ENCODE peak calls at places on chromosomes 1 and 21, in seven cellular contexts. R is tibial nerve, J is left ventricle myocardium inferior, Z is fibroblast of pulmonary artery, Q is uterus, N is brain microvascular endothelial cell, U is mammary epithelial cell. I is an unnamed sample.

GRCh38 chr1:228982637-228983036 is 247.4 kb downstream of the RHOU start:
- DNase-seq in R (no peak), J (no peak), Z (no peak), Q (no peak), N (no peak), U (no peak), I (no peak)

GRCh38 chr1:41416552-41417334 is 55.5 kb downstream of the FOXO6 start:
- DNase-seq in R (peak), J (peak), Z (peak), Q (peak), N (peak), U (peak), I (peak)

GRCh38 chr1:38088366-38088765 is 41.8 kb upstream of the POU3F1 start:
- DNase-seq in R (no peak), J (no peak), Z (no peak), Q (no peak), N (no peak), U (no peak), I (no peak)

GRCh38 chr1:64043328-64043727 is 160.1 kb upstream of the UBE2U start:
- DNase-seq in R (no peak), J (no peak), Z (peak), Q (no peak), N (peak), U (no peak), I (no peak)

GRCh38 chr1:244341455-244342450 is 110.0 kb downstream of the ADSS2 start:
- DNase-seq in R (no peak), J (no peak), Z (peak), Q (no peak), N (no peak), U (peak), I (no peak)

GRCh38 chr1:40477680-40478057 is 579 bp downstream of the ZFP69 start:
- DNase-seq in R (peak), J (no peak), Z (peak), Q (no peak), N (peak), U (peak), I (no peak)

GRCh38 chr1:244801246-244801645 is 34.2 kb upstream of the COX20 start:
- DNase-seq in R (no peak), J (no peak), Z (peak), Q (no peak), N (peak), U (peak), I (no peak)

GRCh38 chr1:7101187-7101586 is 315.9 kb downstream of the CAMTA1 start:
- DNase-seq in R (no peak), J (no peak), Z (no peak), Q (no peak), N (no peak), U (no peak), I (no peak)

GRCh38 chr1:76501576-76502219 is 365.6 kb upstream of the ST6GALNAC5 start:
- DNase-seq in R (no peak), J (no peak), Z (no peak), Q (no peak), N (no peak), U (no peak), I (no peak)

GRCh38 chr1:234429434-234429806 is 49.6 kb downstream of the TARBP1 start:
- DNase-seq in R (no peak), J (no peak), Z (no peak), Q (no peak), N (no peak), U (no peak), I (no peak)

GRCh38 chr1:10659646-10660540 is 136.6 kb downstream of the CASZ1 start:
- DNase-seq in R (no peak), J (no peak), Z (no peak), Q (no peak), N (no peak), U (no peak), I (no peak)

GRCh38 chr1:149995927-149996326 is 14.6 kb downstream of the OTUD7B start:
- DNase-seq in R (no peak), J (no peak), Z (peak), Q (no peak), N (peak), U (peak), I (no peak)

GRCh38 chr1:200279810-200280411 is 129.9 kb downstream of the ZNF281 start:
- DNase-seq in R (peak), J (no peak), Z (peak), Q (no peak), N (peak), U (peak), I (peak)

GRCh38 chr1:223771814-223772770 is 59.8 kb downstream of the CAPN2 start:
- DNase-seq in R (peak), J (peak), Z (peak), Q (peak), N (peak), U (peak), I (no peak)

GRCh38 chr1:106962591-106962990 is 93.9 kb upstream of the PRMT6 start:
- DNase-seq in R (no peak), J (no peak), Z (no peak), Q (no peak), N (no peak), U (no peak), I (no peak)

GRCh38 chr1:7953850-7954609 is 7.5 kb upstream of the PARK7 start:
- DNase-seq in R (peak), J (peak), Z (peak), Q (peak), N (peak), U (peak), I (peak)

GRCh38 chr1:111553199-111553598 is 49.8 kb upstream of the ADORA3 start:
- DNase-seq in R (no peak), J (no peak), Z (peak), Q (no peak), N (peak), U (peak), I (no peak)

GRCh38 chr1:68346192-68346808 is 103.5 kb downstream of the RPE65 start:
- DNase-seq in R (no peak), J (no peak), Z (peak), Q (no peak), N (no peak), U (peak), I (no peak)

GRCh38 chr1:28241633-28242241 is 5.8 kb downstream of the ATP5IF1 start:
- DNase-seq in R (no peak), J (no peak), Z (no peak), Q (no peak), N (no peak), U (peak), I (no peak)

GRCh38 chr1:23554481-23555224 is 4.6 kb downstream of the ID3 start:
- DNase-seq in R (peak), J (peak), Z (peak), Q (peak), N (peak), U (peak), I (no peak)

GRCh38 chr1:74480068-74480467 is 32.3 kb downstream of the LRRC53 start:
- DNase-seq in R (no peak), J (no peak), Z (no peak), Q (no peak), N (no peak), U (no peak), I (no peak)

GRCh38 chr1:236122176-236122575 is 20.2 kb upstream of the GPR137B start:
- DNase-seq in R (no peak), J (no peak), Z (no peak), Q (no peak), N (no peak), U (no peak), I (no peak)

GRCh38 chr21:42043201-42043895 is 27.8 kb upstream of the UMODL1 start:
- DNase-seq in R (no peak), J (no peak), Z (no peak), Q (no peak), N (no peak), U (no peak), I (no peak)

GRCh38 chr1:113905435-113905861 is 322 bp downstream of the DCLRE1B start:
- DNase-seq in R (peak), J (peak), Z (no peak), Q (no peak), N (no peak), U (peak), I (no peak)

GRCh38 chr1:204127597-204128242 is 24.1 kb downstream of the ETNK2 start:
- DNase-seq in R (peak), J (peak), Z (peak), Q (peak), N (peak), U (peak), I (peak)

GRCh38 chr1:193971595-193971994 is 785.2 kb upstream of the B3GALT2 start:
- DNase-seq in R (no peak), J (no peak), Z (peak), Q (no peak), N (peak), U (peak), I (no peak)

GRCh38 chr1:72804541-72804940 is 522.2 kb upstream of the NEGR1 start:
- DNase-seq in R (no peak), J (no peak), Z (no peak), Q (no peak), N (no peak), U (no peak), I (no peak)

GRCh38 chr1:172449585-172450523 is 6.0 kb upstream of the PIGC start:
- DNase-seq in R (peak), J (peak), Z (peak), Q (peak), N (peak), U (peak), I (no peak)

GRCh38 chr1:167905182-167905581 is 8.8 kb downstream of the ADCY10 start:
- DNase-seq in R (no peak), J (no peak), Z (peak), Q (no peak), N (no peak), U (no peak), I (no peak)

GRCh38 chr1:85200870-85201339 is at the start of gene SYDE2:
- DNase-seq in R (peak), J (peak), Z (peak), Q (peak), N (peak), U (peak), I (no peak)

GRCh38 chr1:12572506-12572905 is 45.5 kb downstream of the DHRS3 start:
- DNase-seq in R (no peak), J (no peak), Z (peak), Q (no peak), N (peak), U (peak), I (no peak)

DNA sequence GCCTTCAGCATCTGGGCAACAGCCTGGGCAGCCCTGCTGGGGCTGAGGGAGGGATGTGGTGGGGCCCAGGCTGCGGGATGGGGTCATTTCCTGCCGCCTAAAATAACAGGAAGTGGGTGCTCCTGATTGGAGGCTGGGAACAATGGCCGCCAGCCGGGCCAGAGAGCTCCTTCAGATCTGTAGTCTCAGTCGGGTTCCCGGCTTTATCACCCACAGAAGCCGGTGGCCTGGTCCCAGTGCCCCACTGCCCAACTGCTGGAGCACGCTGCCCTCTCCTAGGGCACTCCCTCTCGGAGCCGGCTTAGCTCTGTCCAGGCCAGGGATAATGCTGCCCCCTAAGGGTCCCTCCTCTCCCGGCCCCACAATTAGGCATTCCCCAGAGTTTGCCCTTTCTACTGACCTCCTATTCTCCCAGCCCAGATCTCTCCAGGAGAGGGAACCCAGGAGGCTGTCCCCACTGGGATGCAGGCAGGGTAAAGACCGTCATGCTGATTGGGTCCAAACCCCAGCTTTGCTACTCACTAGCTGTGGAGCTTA is 5.1 kb downstream of the MAP7D1 start:
- DNase-seq in R (peak), J (peak), Z (peak), Q (peak), N (peak), U (peak), I (no peak)
- TF ChIP-seq CTCF in R (peak), J (peak), Z (peak), Q (peak), N (peak), U (peak), I (peak)

GRCh38 chr1:212447478-212447877 is 14.8 kb downstream of the NENF start:
- DNase-seq in R (no peak), J (no peak), Z (no peak), Q (no peak), N (no peak), U (no peak), I (no peak)
- H3K4me3 ChIP-seq in R (no peak), J (no peak), Z (no peak), Q (no peak), N (no peak), U (no peak), I (no peak)

DNA sequence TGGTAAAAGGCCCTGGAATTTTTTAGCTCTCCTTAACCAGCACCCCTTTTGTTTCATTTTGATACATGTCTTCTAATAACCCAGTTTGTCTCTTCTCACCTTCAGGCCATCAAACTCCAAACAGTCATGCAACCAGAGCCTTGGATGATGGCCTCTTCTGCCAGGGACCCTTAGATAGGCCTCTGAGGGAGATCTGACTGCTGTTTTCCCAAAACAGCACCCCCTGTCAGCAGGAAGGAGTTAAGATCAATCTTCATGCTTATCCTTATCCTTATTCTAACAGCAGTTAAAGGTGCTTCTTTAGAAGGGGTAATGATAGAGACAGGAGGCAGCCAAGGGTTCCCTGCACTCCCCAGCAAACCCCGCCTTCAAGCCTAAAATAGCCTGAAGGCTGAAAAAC is 49.5 kb upstream of the VANGL1 start:
- DNase-seq in R (no peak), J (no peak), Z (no peak), Q (no peak), N (no peak), U (no peak), I (no peak)
- TF ChIP-seq CTCF in R (no peak), J (no peak), Z (no peak), Q (no peak), N (peak), U (no peak), I (no peak)

GRCh38 chr1:241849345-241849695 is 1.3 kb downstream of the EXO1 start:
- DNase-seq in R (no peak), J (no peak), Z (no peak), Q (no peak), N (no peak), U (no peak), I (no peak)

GRCh38 chr1:241847540-241847795 is 536 bp upstream of the EXO1 start:
- DNase-seq in R (no peak), J (no peak), Z (no peak), Q (no peak), N (no peak), U (no peak), I (no peak)

GRCh38 chr1:241847796-241848668 is at the start of gene EXO1:
- DNase-seq in R (peak), J (peak), Z (peak), Q (peak), N (peak), U (peak), I (peak)

GRCh38 chr1:241846862-241847539 is 1.0 kb upstream of the EXO1 start:
- DNase-seq in R (no peak), J (no peak), Z (no peak), Q (no peak), N (no peak), U (no peak), I (no peak)

GRCh38 chr1:241848680-241849344 is 808 bp downstream of the EXO1 start:
- DNase-seq in R (no peak), J (no peak), Z (no peak), Q (no peak), N (no peak), U (no peak), I (no peak)
- H3K4me3 ChIP-seq in R (no peak), J (peak), Z (peak), Q (no peak), N (peak), U (peak), I (peak)

GRCh38 chr1:88029142-88029541 is 654.9 kb upstream of the PKN2 start:
- DNase-seq in R (no peak), J (no peak), Z (peak), Q (no peak), N (no peak), U (no peak), I (no peak)
- TF ChIP-seq CTCF in R (no peak), J (peak), Z (no peak), Q (no peak), N (peak), U (no peak), I (no peak)

GRCh38 chr1:156524985-156525590 is 24.5 kb upstream of the MEF2D start:
- DNase-seq in R (no peak), J (no peak), Z (no peak), Q (no peak), N (no peak), U (no peak), I (no peak)

GRCh38 chr1:156524481-156524869 is 23.9 kb upstream of the MEF2D start:
- DNase-seq in R (no peak), J (no peak), Z (no peak), Q (no peak), N (no peak), U (no peak), I (no peak)

GRCh38 chr1:156523801-156524480 is 23.4 kb upstream of the MEF2D start:
- DNase-seq in R (no peak), J (no peak), Z (no peak), Q (no peak), N (no peak), U (no peak), I (no peak)

GRCh38 chr1:156527584-156527983 is 27.0 kb upstream of the MEF2D start:
- DNase-seq in R (no peak), J (no peak), Z (no peak), Q (no peak), N (no peak), U (no peak), I (no peak)

GRCh38 chr1:156525856-156526479 is 25.4 kb upstream of the MEF2D start:
- DNase-seq in R (no peak), J (no peak), Z (no peak), Q (no peak), N (no peak), U (no peak), I (no peak)
- H3K4me3 ChIP-seq in R (no peak), J (no peak), Z (no peak), Q (no peak), N (no peak), U (no peak), I (no peak)

GRCh38 chr1:99133759-99134158 is 129.1 kb upstream of the PLPPR5 start:
- DNase-seq in R (no peak), J (no peak), Z (no peak), Q (no peak), N (no peak), U (no peak), I (no peak)
- TF ChIP-seq CTCF in R (no peak), J (no peak), Z (no peak), Q (no peak), N (no peak), U (no peak), I (no peak)